ENCODE peak calls at places on chromosomes 7 and 10, in seven cellular contexts. W is A549, O is HL-60, Q is Panc1, L is SK-N-SH, X is GM12878, R is K562. M is an unnamed sample.

GRCh38 chr7:150335101-150335773 is 6.2 kb downstream of the RARRES2 start:
- DNase-seq in W (no peak), L (no peak), O (no peak), X (no peak), Q (no peak), R (peak; percentile 13), M (no peak)

GRCh38 chr7:82723411-82723810 is 279.8 kb upstream of the CACNA2D1 start:
- DNase-seq in Q (no peak), R (no peak), O (no peak), L (no peak), W (no peak), X (no peak), M (no peak)

GRCh38 chr7:103524042-103524907 is 78.3 kb upstream of the SLC26A5 start:
- DNase-seq in L (peak; percentile 72), O (no peak), W (peak; percentile 7), R (peak; percentile 42), X (no peak), Q (no peak), M (peak; percentile 12)

GRCh38 chr7:73688288-73688687 is 4.9 kb downstream of the BUD23 start:
- DNase-seq in L (no peak), X (no peak), Q (no peak), W (no peak), R (no peak), O (no peak), M (no peak)

GRCh38 chr7:42227523-42227922 is 9.5 kb downstream of the GLI3 start:
- DNase-seq in X (no peak), O (no peak), W (no peak), R (no peak), L (no peak), Q (no peak), M (no peak)

GRCh38 chr7:44378744-44379143 is 53.4 kb upstream of the CAMK2B start:
- DNase-seq in X (no peak), R (no peak), L (no peak), W (no peak), Q (peak; percentile 65), O (no peak), M (no peak)

GRCh38 chr10:91424016-91424415 is 13.9 kb downstream of the HECTD2 start:
- DNase-seq in X (no peak), O (no peak), R (no peak), Q (no peak), L (no peak), W (no peak), M (no peak)

GRCh38 chr10:72353028-72353962 is 1.4 kb downstream of the DNAJB12 start:
- DNase-seq in X (no peak), O (peak; percentile 73), Q (no peak), R (peak; percentile 56), L (peak; percentile 42), W (peak; percentile 36), M (no peak)

GRCh38 chr10:97924678-97925077 is 75.0 kb downstream of the GOLGA7B start:
- DNase-seq in O (no peak), Q (no peak), L (no peak), R (no peak), X (no peak), W (no peak), M (no peak)

GRCh38 chr10:68665841-68666240 is 55.2 kb upstream of the CCAR1 start:
- DNase-seq in L (no peak), R (no peak), Q (no peak), W (no peak), X (no peak), O (no peak), M (no peak)

GRCh38 chr7:144670251-144670650 is 165.6 kb downstream of the TPK1 start:
- DNase-seq in R (no peak), L (no peak), Q (no peak), O (no peak), W (no peak), X (no peak), M (peak; percentile 4)

GRCh38 chr10:3817002-3817401 is 32.0 kb upstream of the KLF6 start:
- DNase-seq in R (no peak), Q (no peak), W (no peak), L (no peak), X (no peak), O (no peak), M (no peak)
- TF ChIP-seq REST in R (no peak), Q (no peak), W (no peak), L (no peak), X (no peak), O (no peak), M (no peak)

GRCh38 chr7:158097106-158097505 is 490.5 kb downstream of the PTPRN2 start:
- DNase-seq in L (no peak), O (no peak), R (no peak), Q (no peak), X (no peak), W (no peak), M (no peak)
- H3K4me3 ChIP-seq in L (no peak overlapping the region), O (no peak overlapping the region), R (no peak overlapping the region), Q (no peak overlapping the region), X (no peak overlapping the region), W (no peak overlapping the region), M (no peak overlapping the region)

DNA sequence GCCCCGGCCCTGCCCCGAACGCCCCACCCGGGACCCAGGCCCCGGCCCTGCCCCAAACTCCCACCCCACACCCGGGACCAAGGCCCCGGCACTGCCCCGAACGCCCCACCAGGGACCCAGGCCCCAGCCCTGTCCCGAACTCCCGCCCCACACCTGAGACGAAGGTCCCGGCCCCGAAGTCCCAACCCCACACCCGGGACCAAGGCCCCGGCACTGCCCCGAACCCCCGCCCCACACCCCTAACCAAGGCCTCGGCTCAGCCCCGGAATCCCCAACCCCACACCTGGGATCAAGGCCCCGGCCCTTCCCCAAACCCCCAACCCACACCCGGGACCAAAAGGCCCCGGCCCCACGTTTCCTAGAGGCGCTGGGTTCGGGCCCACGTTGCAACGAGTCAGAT is 1.1 kb upstream of the LARP4B start:
- DNase-seq in W (no peak), R (no peak), Q (no peak), O (no peak), L (peak; percentile 39), X (no peak), M (no peak)
- TF ChIP-seq REST in W (no peak), R (no peak), Q (no peak), O (no peak), L (no peak), X (no peak), M (no peak)

GRCh38 chr10:30494558-30494957 is 60.6 kb downstream of the MAP3K8 start:
- DNase-seq in Q (no peak), X (no peak), R (no peak), W (no peak), O (no peak), L (no peak), M (no peak)
- H3K4me3 ChIP-seq in Q (no peak overlapping the region), X (no peak overlapping the region), R (no peak overlapping the region), W (no peak overlapping the region), O (no peak overlapping the region), L (no peak overlapping the region), M (no peak overlapping the region)

DNA sequence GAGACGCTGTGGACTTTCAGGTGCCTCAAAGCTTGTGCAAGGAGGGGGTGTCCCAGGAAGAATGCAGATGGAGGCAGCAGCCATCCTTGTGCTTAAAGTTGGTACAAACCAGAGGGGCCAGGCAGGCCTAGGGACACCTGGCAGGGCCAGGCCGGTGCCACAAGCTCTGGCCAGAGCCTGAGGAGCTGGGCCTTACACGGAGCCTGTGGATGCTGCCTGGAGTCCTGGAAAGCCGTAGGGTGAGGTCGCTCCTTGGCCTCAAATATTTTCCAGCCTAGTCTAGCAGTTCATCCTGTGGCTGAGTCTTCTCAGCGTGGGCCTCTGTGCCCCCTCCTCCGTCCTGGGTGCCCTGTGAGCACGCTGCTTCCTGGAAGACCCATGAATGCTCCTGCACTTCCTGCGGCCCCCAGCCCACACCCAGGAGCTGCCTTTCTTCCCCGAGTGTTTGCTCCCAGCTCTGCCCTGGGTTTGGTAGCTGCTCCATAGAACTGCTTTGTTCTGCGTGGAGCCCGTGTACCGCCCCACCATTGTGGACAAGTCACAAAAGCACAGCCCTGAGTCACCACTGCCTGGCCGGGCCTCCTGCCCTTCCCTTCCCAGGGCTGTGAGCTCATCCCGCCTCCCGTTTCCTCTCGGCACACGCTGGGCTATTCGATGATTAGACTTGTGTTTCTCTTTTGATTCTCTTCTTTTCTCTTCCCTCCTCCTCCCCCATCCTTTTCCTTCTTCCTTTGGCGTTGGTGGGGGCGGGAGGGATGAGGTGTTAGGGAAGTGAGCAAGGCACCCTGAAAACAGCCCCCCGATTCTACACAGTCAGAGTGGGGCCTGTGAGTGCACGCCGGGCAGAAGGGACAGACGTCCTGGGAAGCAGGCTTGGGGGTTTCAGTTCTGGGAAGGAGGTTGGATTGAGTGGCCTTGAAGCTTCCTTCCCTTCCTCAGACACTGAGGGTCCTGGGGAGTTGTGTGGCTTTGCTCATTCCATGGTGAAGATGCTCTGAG is 73.2 kb upstream of the SHH start:
- DNase-seq in Q (no peak), X (no peak), R (no peak), L (no peak), W (peak; percentile 40), O (no peak), M (no peak)
- TF ChIP-seq REST in Q (no peak), X (no peak), R (no peak), L (no peak), W (no peak), O (no peak), M (no peak)

GRCh38 chr7:29882481-29882880 is 76.2 kb downstream of the WIPF3 start:
- DNase-seq in O (no peak), Q (no peak), W (no peak), X (no peak), R (no peak), L (no peak), M (no peak)

GRCh38 chr7:29885626-29886025 is 79.3 kb downstream of the WIPF3 start:
- DNase-seq in O (no peak), L (peak; percentile 57), R (no peak), X (no peak), W (no peak), Q (no peak), M (no peak)

GRCh38 chr7:29881724-29882123 is 75.4 kb downstream of the WIPF3 start:
- DNase-seq in O (no peak), L (no peak), Q (no peak), W (no peak), X (no peak), R (no peak), M (no peak)

GRCh38 chr7:29884399-29885272 is 78.3 kb downstream of the WIPF3 start:
- DNase-seq in R (no peak), W (no peak), O (no peak), Q (no peak), X (no peak), L (peak; percentile 47), M (no peak)

DNA sequence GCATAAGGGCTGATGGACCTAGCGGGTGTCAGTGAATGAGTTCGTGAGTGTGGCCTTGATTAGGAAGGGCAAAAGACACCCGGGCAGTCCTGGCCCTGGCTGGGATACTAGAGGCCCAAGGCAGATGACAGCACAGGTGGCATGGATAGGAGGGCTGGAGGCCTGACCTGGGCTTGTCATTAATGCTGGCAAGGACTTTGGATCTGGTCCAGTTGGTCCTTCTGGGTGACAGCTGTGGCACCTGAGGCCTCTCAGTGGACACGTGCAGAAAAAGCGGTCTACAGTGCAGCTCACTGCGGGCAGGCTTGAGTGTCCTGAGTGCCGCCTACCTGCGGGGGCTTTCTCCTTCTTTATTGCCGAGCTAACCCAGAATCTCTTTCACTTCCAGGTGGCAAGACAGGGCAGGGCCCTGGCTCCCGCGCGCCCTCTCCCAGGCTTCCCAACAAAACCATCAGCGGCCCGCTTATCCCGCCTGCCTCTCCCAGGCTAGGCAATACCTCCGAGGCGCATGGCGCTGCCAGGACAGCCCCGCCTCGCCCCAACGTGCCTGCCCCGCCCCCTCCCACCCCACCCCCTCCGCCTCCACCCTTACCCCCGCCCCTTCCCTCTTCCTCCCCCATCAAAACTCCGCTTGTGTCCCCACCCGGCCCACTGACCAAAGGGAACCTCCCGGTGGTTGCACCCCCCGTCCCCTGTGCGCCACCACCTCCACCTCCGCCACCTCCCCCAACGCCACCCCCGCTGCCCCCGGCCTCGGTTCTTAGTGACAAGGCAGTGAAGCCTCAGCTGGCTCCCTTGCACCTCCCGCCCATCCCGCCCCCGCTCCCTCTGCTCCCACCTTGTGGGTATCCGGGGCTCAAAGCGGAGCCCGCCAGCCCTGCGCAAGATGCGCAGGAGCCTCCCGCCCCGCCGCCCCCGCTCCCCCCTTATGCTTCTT is 77.4 kb downstream of the WIPF3 start:
- DNase-seq in Q (no peak), O (no peak), L (peak; percentile 39), X (no peak), W (no peak), R (no peak), M (no peak)
- H3K4me3 ChIP-seq in Q (no peak overlapping the region), O (no peak overlapping the region), L (no peak overlapping the region), X (no peak overlapping the region), W (no peak overlapping the region), R (no peak overlapping the region), M (no peak overlapping the region)